ENCODE peak calls at places on chromosomes 2 and 18, in eight cellular contexts. One of them, this sample, is unnamed.

GRCh38 chr18:11591957-11592356 is 17.4 kb upstream of the SLC35G4 start:
- DNase-seq in CD4-positive, alpha-beta T cell: no peak
- DNase-seq in brain microvascular endothelial cell: no peak
- DNase-seq in body of pancreas: no peak
- DNase-seq in CD8-positive, alpha-beta memory T cell: no peak
- DNase-seq in IMR-90: no peak
- DNase-seq in left ventricle myocardium inferior: no peak
- DNase-seq in PC-9: no peak
- DNase-seq in this sample: no peak

GRCh38 chr2:69013123-69013836 is at the start of gene ANTXR1:
- DNase-seq in IMR-90: peak
- DNase-seq in CD4-positive, alpha-beta T cell: peak
- DNase-seq in left ventricle myocardium inferior: peak
- DNase-seq in CD8-positive, alpha-beta memory T cell: no peak
- DNase-seq in brain microvascular endothelial cell: peak
- DNase-seq in body of pancreas: peak
- DNase-seq in PC-9: peak
- DNase-seq in this sample: peak

GRCh38 chr2:216620806-216621205 is 12.4 kb upstream of the IGFBP2 start:
- DNase-seq in left ventricle myocardium inferior: no peak
- DNase-seq in brain microvascular endothelial cell: no peak
- DNase-seq in CD4-positive, alpha-beta T cell: no peak
- DNase-seq in IMR-90: peak
- DNase-seq in CD8-positive, alpha-beta memory T cell: no peak
- DNase-seq in PC-9: no peak
- DNase-seq in body of pancreas: no peak
- DNase-seq in this sample: no peak

GRCh38 chr18:23504720-23505119 is 1.4 kb downstream of the RMC1 start:
- DNase-seq in body of pancreas: no peak
- DNase-seq in IMR-90: no peak
- DNase-seq in CD4-positive, alpha-beta T cell: no peak
- DNase-seq in PC-9: no peak
- DNase-seq in CD8-positive, alpha-beta memory T cell: no peak
- DNase-seq in brain microvascular endothelial cell: no peak
- DNase-seq in left ventricle myocardium inferior: no peak
- DNase-seq in this sample: no peak

GRCh38 chr2:96824079-96824870 is 8.2 kb downstream of the CNNM3 start:
- DNase-seq in PC-9: no peak
- DNase-seq in CD8-positive, alpha-beta memory T cell: no peak
- DNase-seq in IMR-90: peak
- DNase-seq in body of pancreas: no peak
- DNase-seq in left ventricle myocardium inferior: no peak
- DNase-seq in CD4-positive, alpha-beta T cell: no peak
- DNase-seq in brain microvascular endothelial cell: peak
- DNase-seq in this sample: no peak

GRCh38 chr2:207632575-207633492 is 7.6 kb upstream of the METTL21A start:
- DNase-seq in CD8-positive, alpha-beta memory T cell: no peak
- DNase-seq in PC-9: peak
- DNase-seq in CD4-positive, alpha-beta T cell: no peak
- DNase-seq in brain microvascular endothelial cell: peak
- DNase-seq in body of pancreas: no peak
- DNase-seq in left ventricle myocardium inferior: no peak
- DNase-seq in IMR-90: peak
- DNase-seq in this sample: peak

GRCh38 chr2:241753493-241753892 is 19.1 kb downstream of the D2HGDH start:
- DNase-seq in CD8-positive, alpha-beta memory T cell: no peak
- DNase-seq in PC-9: no peak
- DNase-seq in brain microvascular endothelial cell: no peak
- DNase-seq in left ventricle myocardium inferior: no peak
- DNase-seq in IMR-90: no peak
- DNase-seq in CD4-positive, alpha-beta T cell: no peak
- DNase-seq in body of pancreas: no peak
- DNase-seq in this sample: no peak

GRCh38 chr2:183964565-183964964 is 633.8 kb upstream of the ZNF804A start:
- DNase-seq in CD4-positive, alpha-beta T cell: no peak
- DNase-seq in left ventricle myocardium inferior: no peak
- DNase-seq in body of pancreas: no peak
- DNase-seq in brain microvascular endothelial cell: no peak
- DNase-seq in PC-9: no peak
- DNase-seq in CD8-positive, alpha-beta memory T cell: no peak
- DNase-seq in IMR-90: no peak
- DNase-seq in this sample: no peak

GRCh38 chr18:57347784-57348183 is 4.6 kb upstream of the ST8SIA3 start:
- DNase-seq in PC-9: no peak
- DNase-seq in CD8-positive, alpha-beta memory T cell: no peak
- DNase-seq in left ventricle myocardium inferior: no peak
- DNase-seq in brain microvascular endothelial cell: no peak
- DNase-seq in body of pancreas: no peak
- DNase-seq in IMR-90: no peak
- DNase-seq in CD4-positive, alpha-beta T cell: no peak
- DNase-seq in this sample: no peak

GRCh38 chr2:19899853-19900525 is 1.8 kb downstream of the TTC32 start:
- DNase-seq in body of pancreas: no peak
- DNase-seq in IMR-90: no peak
- DNase-seq in brain microvascular endothelial cell: no peak
- DNase-seq in PC-9: no peak
- DNase-seq in left ventricle myocardium inferior: no peak
- DNase-seq in CD8-positive, alpha-beta memory T cell: no peak
- DNase-seq in CD4-positive, alpha-beta T cell: no peak
- DNase-seq in this sample: no peak

GRCh38 chr2:105325389-105325963 is 4.1 kb downstream of the TGFBRAP1 start:
- DNase-seq in brain microvascular endothelial cell: peak
- DNase-seq in IMR-90: peak
- DNase-seq in body of pancreas: no peak
- DNase-seq in CD8-positive, alpha-beta memory T cell: no peak
- DNase-seq in PC-9: no peak
- DNase-seq in left ventricle myocardium inferior: no peak
- DNase-seq in CD4-positive, alpha-beta T cell: no peak
- DNase-seq in this sample: no peak

GRCh38 chr2:17901246-17901645 is 22.8 kb downstream of the KCNS3 start:
- DNase-seq in IMR-90: no peak
- DNase-seq in CD8-positive, alpha-beta memory T cell: no peak
- DNase-seq in left ventricle myocardium inferior: peak
- DNase-seq in PC-9: no peak
- DNase-seq in CD4-positive, alpha-beta T cell: no peak
- DNase-seq in brain microvascular endothelial cell: no peak
- DNase-seq in body of pancreas: no peak
- DNase-seq in this sample: peak

GRCh38 chr2:127153691-127154158 is 46.8 kb upstream of the BIN1 start:
- DNase-seq in CD8-positive, alpha-beta memory T cell: no peak
- DNase-seq in PC-9: peak
- DNase-seq in brain microvascular endothelial cell: peak
- DNase-seq in body of pancreas: no peak
- DNase-seq in left ventricle myocardium inferior: no peak
- DNase-seq in CD4-positive, alpha-beta T cell: no peak
- DNase-seq in IMR-90: peak
- DNase-seq in this sample: no peak

GRCh38 chr2:3603536-3604206 is 8.8 kb downstream of the COLEC11 start:
- DNase-seq in CD4-positive, alpha-beta T cell: no peak
- DNase-seq in IMR-90: no peak
- DNase-seq in brain microvascular endothelial cell: no peak
- DNase-seq in body of pancreas: no peak
- DNase-seq in PC-9: no peak
- DNase-seq in left ventricle myocardium inferior: no peak
- DNase-seq in CD8-positive, alpha-beta memory T cell: no peak
- DNase-seq in this sample: no peak

GRCh38 chr2:219627105-219628100 is at the start of gene SLC4A3:
- DNase-seq in CD4-positive, alpha-beta T cell: peak
- DNase-seq in PC-9: no peak
- DNase-seq in brain microvascular endothelial cell: no peak
- DNase-seq in IMR-90: peak
- DNase-seq in left ventricle myocardium inferior: no peak
- DNase-seq in body of pancreas: peak
- DNase-seq in CD8-positive, alpha-beta memory T cell: no peak
- DNase-seq in this sample: no peak

GRCh38 chr2:23531881-23532280 is 146.9 kb downstream of the KLHL29 start:
- DNase-seq in brain microvascular endothelial cell: no peak
- DNase-seq in body of pancreas: no peak
- DNase-seq in CD4-positive, alpha-beta T cell: no peak
- DNase-seq in CD8-positive, alpha-beta memory T cell: no peak
- DNase-seq in left ventricle myocardium inferior: no peak
- DNase-seq in PC-9: no peak
- DNase-seq in IMR-90: no peak
- DNase-seq in this sample: no peak

GRCh38 chr2:23531280-23531679 is 146.3 kb downstream of the KLHL29 start:
- DNase-seq in brain microvascular endothelial cell: no peak
- DNase-seq in CD4-positive, alpha-beta T cell: no peak
- DNase-seq in IMR-90: no peak
- DNase-seq in body of pancreas: no peak
- DNase-seq in CD8-positive, alpha-beta memory T cell: no peak
- DNase-seq in left ventricle myocardium inferior: no peak
- DNase-seq in PC-9: no peak
- DNase-seq in this sample: no peak

GRCh38 chr2:23533014-23533730 is 148.2 kb downstream of the KLHL29 start:
- DNase-seq in CD4-positive, alpha-beta T cell: no peak
- DNase-seq in PC-9: no peak
- DNase-seq in left ventricle myocardium inferior: no peak
- DNase-seq in brain microvascular endothelial cell: no peak
- DNase-seq in CD8-positive, alpha-beta memory T cell: no peak
- DNase-seq in body of pancreas: no peak
- DNase-seq in IMR-90: no peak
- DNase-seq in this sample: peak

GRCh38 chr2:23530909-23531276 is 145.9 kb downstream of the KLHL29 start:
- DNase-seq in brain microvascular endothelial cell: no peak
- DNase-seq in body of pancreas: no peak
- DNase-seq in CD4-positive, alpha-beta T cell: no peak
- DNase-seq in left ventricle myocardium inferior: no peak
- DNase-seq in CD8-positive, alpha-beta memory T cell: no peak
- DNase-seq in IMR-90: no peak
- DNase-seq in PC-9: no peak
- DNase-seq in this sample: no peak

GRCh38 chr2:23532311-23533013 is 147.5 kb downstream of the KLHL29 start:
- DNase-seq in PC-9: no peak
- DNase-seq in IMR-90: no peak
- DNase-seq in brain microvascular endothelial cell: no peak
- DNase-seq in left ventricle myocardium inferior: no peak
- DNase-seq in body of pancreas: no peak
- DNase-seq in CD4-positive, alpha-beta T cell: peak
- DNase-seq in CD8-positive, alpha-beta memory T cell: peak
- DNase-seq in this sample: no peak
- H3K27ac ChIP-seq in PC-9: no peak
- H3K27ac ChIP-seq in IMR-90: no peak
- H3K27ac ChIP-seq in brain microvascular endothelial cell: no peak
- H3K27ac ChIP-seq in left ventricle myocardium inferior: no peak
- H3K27ac ChIP-seq in body of pancreas: no peak
- H3K27ac ChIP-seq in CD4-positive, alpha-beta T cell: peak
- H3K27ac ChIP-seq in CD8-positive, alpha-beta memory T cell: no peak
- H3K27ac ChIP-seq in this sample: no peak

DNA sequence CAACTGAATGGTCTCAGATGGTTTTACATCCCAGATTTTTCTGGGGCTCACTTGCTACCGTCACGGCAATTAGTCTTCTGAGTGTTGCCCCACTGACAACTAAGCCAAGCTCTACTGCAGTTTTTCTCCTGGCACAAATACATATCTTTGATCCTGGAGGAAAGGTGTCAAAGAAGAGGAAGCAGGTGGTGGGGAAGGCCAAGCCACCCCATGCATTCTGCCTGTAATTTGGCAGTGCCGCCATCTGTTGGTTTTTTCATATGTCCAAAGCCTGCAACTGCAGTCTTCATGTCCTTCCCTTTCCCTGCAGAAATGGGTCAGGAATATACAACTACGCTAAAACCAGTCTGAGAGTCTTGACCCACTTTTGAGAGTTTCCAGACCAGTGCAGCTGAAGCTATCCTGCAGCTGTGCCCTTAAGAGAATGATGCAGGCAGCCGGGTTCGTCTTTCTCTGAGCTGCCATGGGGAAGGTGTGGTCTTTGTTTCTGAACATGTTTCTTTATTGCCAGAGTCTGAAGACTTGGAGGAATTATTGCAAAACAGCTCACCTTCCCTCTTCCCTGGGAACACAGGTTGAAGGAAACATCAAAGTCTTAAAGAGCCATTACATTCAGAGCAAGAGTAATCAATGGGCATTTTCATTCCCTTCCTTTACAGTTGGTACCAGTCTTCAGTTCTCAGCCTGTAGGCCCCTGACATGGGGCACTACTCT is 71.8 kb upstream of the ATL2 start:
- DNase-seq in brain microvascular endothelial cell: no peak
- DNase-seq in CD8-positive, alpha-beta memory T cell: no peak
- DNase-seq in body of pancreas: no peak
- DNase-seq in left ventricle myocardium inferior: no peak
- DNase-seq in PC-9: no peak
- DNase-seq in CD4-positive, alpha-beta T cell: no peak
- DNase-seq in IMR-90: no peak
- DNase-seq in this sample: peak
- H3K27ac ChIP-seq in brain microvascular endothelial cell: no peak
- H3K27ac ChIP-seq in CD8-positive, alpha-beta memory T cell: no peak
- H3K27ac ChIP-seq in body of pancreas: no peak
- H3K27ac ChIP-seq in left ventricle myocardium inferior: no peak
- H3K27ac ChIP-seq in PC-9: no peak
- H3K27ac ChIP-seq in CD4-positive, alpha-beta T cell: no peak
- H3K27ac ChIP-seq in IMR-90: no peak
- H3K27ac ChIP-seq in this sample: no peak

GRCh38 chr2:12441750-12442626 is 274.7 kb upstream of the TRIB2 start:
- DNase-seq in left ventricle myocardium inferior: no peak
- DNase-seq in body of pancreas: no peak
- DNase-seq in PC-9: no peak
- DNase-seq in IMR-90: no peak
- DNase-seq in CD4-positive, alpha-beta T cell: no peak
- DNase-seq in brain microvascular endothelial cell: peak
- DNase-seq in CD8-positive, alpha-beta memory T cell: no peak
- DNase-seq in this sample: no peak
- H3K27ac ChIP-seq in left ventricle myocardium inferior: peak
- H3K27ac ChIP-seq in body of pancreas: no peak
- H3K27ac ChIP-seq in PC-9: no peak
- H3K27ac ChIP-seq in IMR-90: no peak
- H3K27ac ChIP-seq in CD4-positive, alpha-beta T cell: no peak
- H3K27ac ChIP-seq in brain microvascular endothelial cell: no peak
- H3K27ac ChIP-seq in CD8-positive, alpha-beta memory T cell: no peak
- H3K27ac ChIP-seq in this sample: no peak

GRCh38 chr2:74003494-74004211 is 18.9 kb downstream of the TET3 start:
- DNase-seq in body of pancreas: no peak
- DNase-seq in CD8-positive, alpha-beta memory T cell: no peak
- DNase-seq in IMR-90: peak
- DNase-seq in PC-9: no peak
- DNase-seq in CD4-positive, alpha-beta T cell: no peak
- DNase-seq in brain microvascular endothelial cell: peak
- DNase-seq in left ventricle myocardium inferior: no peak
- DNase-seq in this sample: no peak

GRCh38 chr2:74005786-74006185 is 21.1 kb downstream of the TET3 start:
- DNase-seq in left ventricle myocardium inferior: no peak
- DNase-seq in CD8-positive, alpha-beta memory T cell: no peak
- DNase-seq in PC-9: no peak
- DNase-seq in IMR-90: no peak
- DNase-seq in brain microvascular endothelial cell: no peak
- DNase-seq in CD4-positive, alpha-beta T cell: no peak
- DNase-seq in body of pancreas: no peak
- DNase-seq in this sample: no peak

GRCh38 chr2:74006424-74006823 is 21.7 kb downstream of the TET3 start:
- DNase-seq in body of pancreas: no peak
- DNase-seq in CD8-positive, alpha-beta memory T cell: no peak
- DNase-seq in CD4-positive, alpha-beta T cell: no peak
- DNase-seq in PC-9: no peak
- DNase-seq in left ventricle myocardium inferior: no peak
- DNase-seq in brain microvascular endothelial cell: no peak
- DNase-seq in IMR-90: no peak
- DNase-seq in this sample: no peak

GRCh38 chr2:74002515-74003391 is 18.0 kb downstream of the TET3 start:
- DNase-seq in left ventricle myocardium inferior: peak
- DNase-seq in CD8-positive, alpha-beta memory T cell: peak
- DNase-seq in brain microvascular endothelial cell: peak
- DNase-seq in body of pancreas: peak
- DNase-seq in PC-9: no peak
- DNase-seq in CD4-positive, alpha-beta T cell: peak
- DNase-seq in IMR-90: peak
- DNase-seq in this sample: no peak

GRCh38 chr2:74004212-74005182 is 19.8 kb downstream of the TET3 start:
- DNase-seq in CD4-positive, alpha-beta T cell: no peak
- DNase-seq in CD8-positive, alpha-beta memory T cell: no peak
- DNase-seq in IMR-90: no peak
- DNase-seq in left ventricle myocardium inferior: no peak
- DNase-seq in PC-9: no peak
- DNase-seq in body of pancreas: no peak
- DNase-seq in brain microvascular endothelial cell: no peak
- DNase-seq in this sample: no peak
- H3K27ac ChIP-seq in CD4-positive, alpha-beta T cell: no peak
- H3K27ac ChIP-seq in CD8-positive, alpha-beta memory T cell: peak
- H3K27ac ChIP-seq in IMR-90: no peak
- H3K27ac ChIP-seq in left ventricle myocardium inferior: no peak
- H3K27ac ChIP-seq in PC-9: no peak
- H3K27ac ChIP-seq in body of pancreas: no peak
- H3K27ac ChIP-seq in brain microvascular endothelial cell: no peak
- H3K27ac ChIP-seq in this sample: no peak